ENCODE peak calls at places on chromosomes 16 and 17, in nine cellular contexts. C, M, D, I, N, U, L, A and G are unnamed samples.

GRCh38 chr17:43515641-43516040 is 30.5 kb downstream of the ETV4 start:
- DNase-seq in C (no peak), M (no peak), D (no peak), I (no peak), N (no peak), U (no peak), L (no peak), A (no peak), G (no peak)

GRCh38 chr17:41583137-41584127 is 3.3 kb downstream of the KRT14 start:
- DNase-seq in C (no peak), M (no peak), D (no peak), I (no peak), N (no peak), U (peak), L (no peak), A (no peak), G (no peak)

GRCh38 chr16:77599793-77600415 is 122.4 kb upstream of the NUDT7 start:
- DNase-seq in C (no peak), M (no peak), D (peak), I (peak), N (no peak), U (no peak), L (no peak), A (peak), G (no peak)

GRCh38 chr16:52603015-52603414 is 56.1 kb upstream of the TOX3 start:
- DNase-seq in C (no peak), M (no peak), D (no peak), I (no peak), N (no peak), U (peak), L (no peak), A (no peak), G (no peak)

GRCh38 chr17:80285237-80285920 is 24.7 kb downstream of the RNF213 start:
- DNase-seq in C (no peak), M (no peak), D (no peak), I (no peak), N (no peak), U (no peak), L (no peak), A (no peak), G (no peak)

GRCh38 chr17:75013077-75013391 is 564 bp downstream of the MRPL58 start:
- DNase-seq in C (no peak), M (no peak), D (no peak), I (no peak), N (no peak), U (no peak), L (no peak), A (no peak), G (no peak)

GRCh38 chr17:82085931-82086764 is 11.9 kb downstream of the FASN start:
- DNase-seq in C (no peak), M (no peak), D (no peak), I (no peak), N (no peak), U (no peak), L (no peak), A (no peak), G (no peak)

GRCh38 chr17:511001-511690 is 158.5 kb upstream of the RPH3AL start:
- DNase-seq in C (no peak), M (no peak), D (no peak), I (no peak), N (peak), U (no peak), L (no peak), A (no peak), G (no peak)

GRCh38 chr17:67253379-67253778 is 8.4 kb upstream of the HELZ start:
- DNase-seq in C (no peak), M (no peak), D (no peak), I (no peak), N (no peak), U (no peak), L (no peak), A (no peak), G (no peak)

GRCh38 chr17:45895304-45895968 is 1.1 kb downstream of the MAPT start:
- DNase-seq in C (no peak), M (peak), D (peak), I (peak), N (no peak), U (no peak), L (no peak), A (no peak), G (no peak)

GRCh38 chr17:79788989-79789942 is 7.6 kb downstream of the CBX8 start:
- DNase-seq in C (peak), M (no peak), D (no peak), I (no peak), N (no peak), U (no peak), L (no peak), A (no peak), G (no peak)

GRCh38 chr17:28381141-28381825 is 9.8 kb downstream of the SARM1 start:
- DNase-seq in C (peak), M (no peak), D (no peak), I (no peak), N (no peak), U (no peak), L (no peak), A (peak), G (no peak)

GRCh38 chr16:27429981-27430441 is 28.0 kb downstream of the IL21R start:
- DNase-seq in C (peak), M (no peak), D (no peak), I (no peak), N (no peak), U (no peak), L (no peak), A (no peak), G (peak)

GRCh38 chr17:36525113-36525512 is 9.6 kb downstream of the MYO19 start:
- DNase-seq in C (no peak), M (no peak), D (no peak), I (peak), N (no peak), U (no peak), L (no peak), A (no peak), G (no peak)

GRCh38 chr17:4006745-4007211 is 42.5 kb upstream of the ATP2A3 start:
- DNase-seq in C (no peak), M (no peak), D (no peak), I (no peak), N (no peak), U (no peak), L (no peak), A (no peak), G (no peak)

DNA sequence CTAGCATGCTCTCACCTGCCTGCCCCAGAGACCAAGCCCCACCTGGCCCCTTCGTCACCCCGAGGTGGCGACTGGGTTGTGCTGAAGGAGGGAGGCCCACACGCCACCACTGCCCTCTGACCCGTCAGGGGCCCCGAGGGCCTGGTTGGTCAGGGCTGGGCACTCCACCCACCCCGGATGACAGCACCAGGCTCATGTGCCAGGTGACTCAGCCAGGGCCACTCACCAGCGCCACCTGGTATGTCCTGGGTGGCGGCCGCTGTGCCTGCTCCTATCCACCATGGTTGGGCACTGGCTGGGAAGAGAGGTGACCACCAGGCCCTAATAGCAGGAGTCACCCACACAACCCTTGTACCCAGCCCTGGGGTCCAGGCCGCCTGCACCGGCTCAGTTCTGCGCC is 68.9 kb downstream of the JPH3 start:
- DNase-seq in C (no peak), M (no peak), D (no peak), I (peak), N (no peak), U (no peak), L (no peak), A (no peak), G (no peak)
- TF ChIP-seq CTCF in C (no peak), M (no peak), D (no peak), I (peak), N (no peak), U (no peak), L (no peak), A (no peak), G (no peak)

DNA sequence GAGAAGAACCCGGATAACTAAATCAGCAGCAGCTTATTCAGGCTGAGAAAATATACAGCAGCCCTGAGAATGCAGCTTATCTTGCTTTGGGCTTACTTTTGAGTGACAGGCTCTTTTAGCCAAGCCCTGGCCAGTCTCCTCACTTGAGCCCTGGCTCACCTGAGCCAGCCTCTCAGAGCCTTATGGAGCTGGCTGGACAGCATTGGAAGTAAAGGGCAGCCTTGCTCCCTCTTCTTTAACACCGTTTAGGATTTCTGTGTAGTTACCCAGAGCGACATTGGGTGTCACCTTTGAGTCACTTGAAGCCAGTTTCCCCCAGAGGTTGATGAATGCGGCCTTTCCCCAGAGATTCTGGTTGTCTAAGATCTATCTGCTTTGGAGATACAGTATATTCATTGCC is 7.7 kb upstream of the NPIPB2 start:
- DNase-seq in C (no peak), M (no peak), D (peak), I (peak), N (no peak), U (no peak), L (no peak), A (peak), G (no peak)
- TF ChIP-seq CTCF in C (peak), M (peak), D (peak), I (peak), N (peak), U (peak), L (peak), A (peak), G (no peak)

DNA sequence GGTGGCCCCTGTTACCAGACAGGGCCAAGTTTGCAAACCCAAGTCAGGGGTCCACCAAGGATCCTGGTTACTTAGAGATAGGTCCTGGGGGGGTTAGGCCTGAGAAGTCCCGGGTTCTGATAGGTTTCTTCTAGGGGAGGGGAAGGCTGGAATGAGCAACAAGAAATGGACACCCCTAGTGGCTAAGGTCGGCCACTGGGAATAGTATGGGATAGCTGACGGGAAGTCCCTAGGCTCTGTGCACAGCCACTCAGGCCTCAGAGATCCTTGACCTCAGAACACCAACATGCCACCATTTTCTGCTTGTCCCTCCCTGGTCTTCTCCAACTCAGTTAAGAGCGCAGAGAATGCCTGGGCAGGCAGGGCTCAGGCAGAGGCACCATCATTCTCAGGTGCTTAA is 13.4 kb downstream of the TK2 start:
- DNase-seq in C (no peak), M (no peak), D (no peak), I (no peak), N (no peak), U (no peak), L (no peak), A (no peak), G (no peak)
- TF ChIP-seq CTCF in C (no peak), M (no peak), D (no peak), I (no peak), N (no peak), U (no peak), L (no peak), A (no peak), G (no peak)

GRCh38 chr17:49779730-49780220 is 8.7 kb upstream of the KAT7 start:
- DNase-seq in C (no peak), M (no peak), D (peak), I (peak), N (peak), U (no peak), L (peak), A (peak), G (no peak)
- TF ChIP-seq CTCF in C (peak), M (peak), D (peak), I (peak), N (peak), U (peak), L (peak), A (peak), G (no peak)

DNA sequence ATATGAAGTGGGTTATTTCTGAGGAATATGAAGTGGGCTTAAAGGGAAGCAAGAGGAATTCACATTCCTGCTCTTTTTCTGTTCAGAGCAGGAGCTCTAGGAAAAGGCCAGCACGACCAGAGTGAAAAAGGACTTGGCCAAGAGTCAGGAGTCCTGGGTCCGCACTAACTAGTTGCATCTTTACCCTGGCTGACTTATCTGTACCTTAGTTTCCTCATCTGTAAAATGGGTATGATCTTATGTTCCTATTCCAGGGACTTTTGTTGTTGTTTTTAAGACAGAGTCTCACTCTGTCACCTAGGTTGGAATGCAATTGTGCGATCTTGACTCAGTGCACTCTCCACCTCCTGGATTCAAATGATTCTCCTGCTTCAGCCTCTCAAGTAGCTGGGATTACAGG is 52.5 kb downstream of the CNGB1 start:
- DNase-seq in C (no peak), M (no peak), D (no peak), I (no peak), N (no peak), U (no peak), L (no peak), A (no peak), G (no peak)
- TF ChIP-seq CTCF in C (no peak), M (no peak), D (no peak), I (no peak), N (no peak), U (no peak), L (no peak), A (no peak), G (no peak)

GRCh38 chr16:7919782-7920181 is 587.1 kb downstream of the RBFOX1 start:
- DNase-seq in C (no peak), M (no peak), D (no peak), I (no peak), N (no peak), U (no peak), L (no peak), A (no peak), G (no peak)

DNA sequence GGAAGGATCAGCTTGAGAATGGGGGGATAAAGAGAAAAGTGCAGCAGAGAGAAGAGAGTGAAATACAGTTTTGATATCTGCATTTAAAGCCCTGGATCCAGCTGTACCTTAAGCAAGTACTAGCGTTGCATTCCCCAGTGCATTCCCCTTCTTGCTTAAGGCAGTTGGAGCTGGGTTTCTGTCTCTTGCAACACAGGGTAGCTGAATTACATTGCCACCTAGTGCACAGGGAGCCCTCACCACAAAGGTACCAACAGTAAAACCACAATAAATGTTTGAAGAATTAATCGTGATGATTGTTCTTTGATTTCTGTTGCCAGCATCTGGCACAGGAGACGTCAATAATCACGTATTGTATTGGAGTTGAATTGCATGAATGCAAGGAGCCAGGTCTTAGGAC is 588.7 kb downstream of the RBFOX1 start:
- DNase-seq in C (no peak), M (no peak), D (no peak), I (no peak), N (no peak), U (no peak), L (no peak), A (no peak), G (no peak)
- TF ChIP-seq CTCF in C (no peak), M (peak), D (no peak), I (no peak), N (no peak), U (no peak), L (no peak), A (no peak), G (no peak)

GRCh38 chr16:54285414-54286066 is 1.0 kb downstream of the IRX3 start:
- DNase-seq in C (no peak), M (peak), D (peak), I (no peak), N (no peak), U (no peak), L (no peak), A (no peak), G (no peak)
- TF ChIP-seq CTCF in C (peak), M (peak), D (no peak), I (no peak), N (no peak), U (peak), L (peak), A (no peak), G (no peak)

GRCh38 chr16:29830774-29831173 is 10.5 kb downstream of the MVP start:
- DNase-seq in C (no peak), M (no peak), D (no peak), I (no peak), N (no peak), U (no peak), L (no peak), A (no peak), G (no peak)

GRCh38 chr16:29831490-29831889 is 11.2 kb downstream of the MVP start:
- DNase-seq in C (no peak), M (no peak), D (no peak), I (no peak), N (no peak), U (no peak), L (no peak), A (no peak), G (no peak)

GRCh38 chr16:29836623-29837022 is 16.4 kb downstream of the MVP start:
- DNase-seq in C (no peak), M (no peak), D (no peak), I (no peak), N (no peak), U (no peak), L (no peak), A (no peak), G (no peak)

GRCh38 chr16:29835926-29836325 is 15.7 kb downstream of the MVP start:
- DNase-seq in C (no peak), M (no peak), D (no peak), I (no peak), N (no peak), U (no peak), L (no peak), A (no peak), G (no peak)

DNA sequence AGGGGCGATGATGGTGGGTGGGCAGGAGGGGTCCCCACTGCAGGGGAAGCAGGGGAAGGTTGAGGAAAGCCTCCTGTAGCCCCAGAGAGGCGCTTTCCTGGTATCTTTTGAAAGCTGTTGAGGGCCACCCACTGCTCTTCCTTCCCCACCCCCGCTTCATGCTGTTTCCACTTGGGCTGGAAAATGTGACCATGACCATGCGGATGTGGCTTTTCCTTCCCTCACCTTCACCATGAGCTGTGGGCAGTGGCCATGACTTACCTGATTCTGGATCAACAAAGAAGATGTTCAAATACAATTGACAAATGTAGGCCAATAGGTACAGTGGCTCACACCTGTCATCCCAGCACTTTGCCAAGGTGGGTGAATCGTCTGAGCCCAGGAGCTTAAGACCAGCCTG is 13.8 kb downstream of the MVP start:
- DNase-seq in C (no peak), M (no peak), D (no peak), I (no peak), N (no peak), U (no peak), L (no peak), A (no peak), G (no peak)
- TF ChIP-seq CTCF in C (no peak), M (no peak), D (no peak), I (no peak), N (no peak), U (no peak), L (no peak), A (no peak), G (no peak)